ENCODE peak calls at places on chromosomes 7 and 10, in nine cellular contexts. W is heart right ventricle; X is KG1; C is ACHN; M is activated CD8-positive, alpha-beta T cell treated with anti-CD3 and anti-CD28 coated beads for 36 hours; O is HTR-8/SVneo; A is stimulated activated CD4-positive, alpha-beta T cell treated with anti-CD3 and anti-CD28 coated beads, Interleukin-2, amount 100 ng/mL, for 24 hours; T is spleen; V is NAMALWA. U is an unnamed sample.

GRCh38 chr10:84138478-84139125 is 707 bp upstream of the GHITM start:
- DNase-seq in X (no peak), C (no peak), O (peak; percentile 18), A (peak; percentile 72), V (no peak), T (peak; percentile 87), W (no peak), M (peak; percentile 65), U (no peak)

GRCh38 chr10:48231178-48231577 is 43.3 kb downstream of the FRMPD2 start:
- DNase-seq in O (no peak), W (no peak), X (no peak), C (no peak), M (no peak), T (no peak), V (no peak), A (no peak), U (no peak)

GRCh38 chr7:31663072-31663471 is 23.9 kb upstream of the PPP1R17 start:
- DNase-seq in M (no peak), A (no peak), X (no peak), W (no peak), V (peak; percentile 13), T (no peak), O (no peak), C (no peak), U (no peak)

GRCh38 chr10:31134303-31134928 is 102.8 kb upstream of the ZNF438 start:
- DNase-seq in A (peak; percentile 28), M (peak; percentile 42), T (no peak), C (no peak), O (peak; percentile 64), W (no peak), X (no peak), V (no peak), U (peak; percentile 79)

GRCh38 chr7:17651926-17652385 is 288.3 kb downstream of the SNX13 start:
- DNase-seq in C (peak; percentile 36), A (no peak), T (no peak), W (peak; percentile 52), O (peak; percentile 26), V (no peak), X (no peak), M (no peak), U (peak; percentile 37)

GRCh38 chr7:28316489-28316888 is 95.8 kb upstream of the CREB5 start:
- DNase-seq in X (no peak), W (no peak), A (no peak), C (no peak), O (no peak), T (no peak), M (no peak), V (no peak), U (no peak)

GRCh38 chr10:6741561-6741960 is 161.5 kb upstream of the PRKCQ start:
- DNase-seq in V (no peak), M (no peak), C (no peak), X (no peak), W (no peak), A (no peak), O (no peak), T (no peak), U (peak; percentile 31)

GRCh38 chr10:104631946-104632345 is 9.1 kb upstream of the SORCS3 start:
- DNase-seq in A (no peak), T (no peak), M (no peak), W (no peak), V (no peak), O (no peak), X (no peak), C (no peak), U (no peak)

GRCh38 chr7:151007469-151007898 is 16.7 kb downstream of the NOS3 start:
- DNase-seq in W (peak; percentile 43), A (no peak), M (no peak), V (no peak), C (no peak), T (peak; percentile 85), O (no peak), X (no peak), U (peak; percentile 35)

GRCh38 chr10:42864575-42864974 is 82.0 kb downstream of the BMS1 start:
- DNase-seq in C (peak; percentile 12), O (no peak), X (no peak), T (no peak), A (no peak), M (no peak), V (peak; percentile 4), W (no peak), U (no peak)

GRCh38 chr7:5491251-5492044 is 67.8 kb upstream of the TNRC18 start:
- DNase-seq in X (no peak), C (no peak), O (no peak), V (no peak), T (no peak), A (no peak), W (no peak), M (no peak), U (no peak)

GRCh38 chr10:123622381-123622780 is 43.8 kb upstream of the GPR26 start:
- DNase-seq in V (no peak), W (no peak), C (no peak), M (no peak), A (no peak), T (no peak), O (no peak), X (no peak), U (no peak)

GRCh38 chr7:92567460-92567859 is 22.7 kb downstream of the FAM133B start:
- DNase-seq in W (no peak), V (no peak), T (no peak), M (no peak), C (no peak), X (no peak), A (no peak), O (no peak), U (no peak)

U was measured in endothelial cell of umbilical vein.